ENCODE peak calls at places on chromosomes 7 and 10, in nine cellular contexts. S, C, B, K, H, Y, I, O and A are unnamed samples.

GRCh38 chr7:89726548-89726947 is 427.7 kb upstream of the STEAP1 start:
- DNase-seq in S (no peak), C (no peak), B (no peak), K (no peak), H (no peak), Y (no peak), I (no peak), O (peak), A (no peak)

GRCh38 chr10:78543749-78544446 is 510.2 kb downstream of the RPS24 start:
- DNase-seq in S (peak), C (peak), B (no peak), K (no peak), H (no peak), Y (no peak), I (peak), O (no peak), A (no peak)

GRCh38 chr7:52154382-52154781 is 837.8 kb upstream of the COBL start:
- DNase-seq in S (no peak), C (no peak), B (no peak), K (no peak), H (no peak), Y (no peak), I (no peak), O (no peak), A (no peak)

GRCh38 chr7:142857625-142858024 is 2.7 kb downstream of the EPHB6 start:
- DNase-seq in S (no peak), C (no peak), B (no peak), K (no peak), H (no peak), Y (no peak), I (no peak), O (no peak), A (no peak)

GRCh38 chr7:3754488-3755365 is 453.7 kb downstream of the SDK1 start:
- DNase-seq in S (peak), C (peak), B (no peak), K (peak), H (no peak), Y (no peak), I (no peak), O (no peak), A (no peak)

GRCh38 chr10:124249812-124250432 is 156.5 kb upstream of the CHST15 start:
- DNase-seq in S (no peak), C (no peak), B (peak), K (no peak), H (no peak), Y (no peak), I (no peak), O (no peak), A (no peak)

GRCh38 chr7:157432957-157433576 is 96.3 kb downstream of the DNAJB6 start:
- DNase-seq in S (no peak), C (peak), B (no peak), K (peak), H (peak), Y (no peak), I (peak), O (no peak), A (no peak)

GRCh38 chr10:60123172-60123571 is 216.8 kb upstream of the CCDC6 start:
- DNase-seq in S (no peak), C (no peak), B (peak), K (no peak), H (no peak), Y (no peak), I (peak), O (peak), A (no peak)

GRCh38 chr10:112383325-112383724 is 9.4 kb downstream of the ACSL5 start:
- DNase-seq in S (peak), C (no peak), B (peak), K (no peak), H (no peak), Y (no peak), I (peak), O (peak), A (no peak)

GRCh38 chr7:143387156-143387975 is 6.2 kb downstream of the ZYX start:
- DNase-seq in S (no peak), C (no peak), B (no peak), K (no peak), H (no peak), Y (no peak), I (no peak), O (no peak), A (no peak)

GRCh38 chr7:107993879-107994278 is 9.1 kb downstream of the LAMB1 start:
- DNase-seq in S (no peak), C (no peak), B (no peak), K (no peak), H (no peak), Y (no peak), I (no peak), O (no peak), A (no peak)

GRCh38 chr7:82122290-82122689 is 321.3 kb downstream of the CACNA2D1 start:
- DNase-seq in S (peak), C (no peak), B (no peak), K (no peak), H (no peak), Y (no peak), I (no peak), O (no peak), A (no peak)

GRCh38 chr7:50409856-50410468 is 40.2 kb downstream of the FIGNL1 start:
- DNase-seq in S (no peak), C (no peak), B (no peak), K (no peak), H (no peak), Y (no peak), I (no peak), O (no peak), A (no peak)